ENCODE peak calls at places on chromosome 2, in five cellular contexts. V is immature natural killer cell, D is activated B cell treated with CpG ODN at 0.5 μM for 24 hours, I is frontal cortex, Q is left ventricle myocardium inferior. F is an unnamed sample.

GRCh38 chr2:23435250-23436035 is 50.5 kb downstream of the KLHL29 start:
- DNase-seq in V (no peak), D (no peak), I (no peak), Q (no peak), F (peak; percentile 7)

GRCh38 chr2:202056611-202057010 is 16.4 kb upstream of the KIAA2012 start:
- DNase-seq in V (no peak), D (no peak), I (no peak), Q (no peak), F (no peak)

GRCh38 chr2:135664623-135665068 is 77.0 kb upstream of the UBXN4 start:
- DNase-seq in V (no peak), D (no peak), I (no peak), Q (no peak), F (no peak)

GRCh38 chr2:185990861-185991525 is 252.4 kb downstream of the FSIP2 start:
- DNase-seq in V (no peak), D (no peak), I (no peak), Q (no peak), F (no peak)

GRCh38 chr2:110851531-110851930 is 119.2 kb downstream of the ACOXL start:
- DNase-seq in V (no peak), D (no peak), I (no peak), Q (no peak), F (no peak)

GRCh38 chr2:72581560-72582181 is 244.2 kb downstream of the EXOC6B start:
- DNase-seq in V (no peak), D (no peak), I (no peak), Q (no peak), F (no peak)

GRCh38 chr2:20674974-20675679 is 8.2 kb downstream of the GDF7 start:
- DNase-seq in V (no peak), D (no peak), I (no peak), Q (no peak), F (peak; percentile 64)

GRCh38 chr2:96608459-96609455 is 29.4 kb downstream of the KANSL3 start:
- DNase-seq in V (no peak), D (no peak), I (no peak), Q (no peak), F (no peak)

GRCh38 chr2:205133544-205133943 is 548.8 kb upstream of the NRP2 start:
- DNase-seq in V (no peak), D (no peak), I (no peak), Q (peak; percentile 16), F (peak; percentile 45)

GRCh38 chr2:173571021-173571821 is 216.5 kb downstream of the CDCA7 start:
- DNase-seq in V (no peak), D (no peak), I (peak; percentile 13), Q (no peak), F (no peak)

GRCh38 chr2:188365058-188365641 is 73.5 kb downstream of the GULP1 start:
- DNase-seq in V (no peak), D (no peak), I (no peak), Q (no peak), F (no peak)

GRCh38 chr2:174606336-174606735 is 8.7 kb upstream of the WIPF1 start:
- DNase-seq in V (no peak), D (no peak), I (no peak), Q (no peak), F (peak; percentile 72)

GRCh38 chr2:187552959-187553681 is 1.1 kb downstream of the TFPI start:
- DNase-seq in V (no peak), D (no peak), I (no peak), Q (no peak), F (no peak)

F was measured in adrenal gland.